ENCODE peak calls at places on chromosomes 2 and 18, in ten cellular contexts. One of them, this sample, is unnamed.

GRCh38 chr18:73151086-73151485 is 283.3 kb upstream of the NETO1 start:
- DNase-seq in NCI-H2081: no peak
- DNase-seq in NCI-H1417: no peak
- DNase-seq in cerebellum: no peak
- DNase-seq in NCI-H1105: no peak
- DNase-seq in body of pancreas: no peak
- DNase-seq in ELR: no peak
- DNase-seq in NCI-H1092: no peak
- DNase-seq in GM23338: no peak
- DNase-seq in NCI-H1930: no peak
- DNase-seq in this sample: no peak

GRCh38 chr2:130391872-130392670 is 36.2 kb downstream of the PTPN18 start:
- DNase-seq in body of pancreas: peak
- DNase-seq in NCI-H1092: no peak
- DNase-seq in NCI-H1930: no peak
- DNase-seq in NCI-H2081: peak
- DNase-seq in cerebellum: peak
- DNase-seq in ELR: peak
- DNase-seq in NCI-H1105: peak
- DNase-seq in NCI-H1417: no peak
- DNase-seq in GM23338: no peak
- DNase-seq in this sample: no peak

GRCh38 chr2:10078001-10078400 is 2.2 kb downstream of the CYS1 start:
- DNase-seq in ELR: no peak
- DNase-seq in NCI-H1092: no peak
- DNase-seq in NCI-H2081: no peak
- DNase-seq in cerebellum: no peak
- DNase-seq in NCI-H1417: no peak
- DNase-seq in NCI-H1930: no peak
- DNase-seq in body of pancreas: no peak
- DNase-seq in NCI-H1105: no peak
- DNase-seq in GM23338: no peak
- DNase-seq in this sample: no peak

GRCh38 chr2:200185575-200186103 is 120.9 kb upstream of the SPATS2L start:
- DNase-seq in NCI-H2081: no peak
- DNase-seq in body of pancreas: no peak
- DNase-seq in GM23338: no peak
- DNase-seq in NCI-H1105: no peak
- DNase-seq in NCI-H1930: no peak
- DNase-seq in NCI-H1092: no peak
- DNase-seq in cerebellum: peak
- DNase-seq in NCI-H1417: no peak
- DNase-seq in ELR: no peak
- DNase-seq in this sample: no peak

GRCh38 chr2:136439277-136439676 is 321.3 kb upstream of the CXCR4 start:
- DNase-seq in cerebellum: no peak
- DNase-seq in ELR: no peak
- DNase-seq in NCI-H1417: no peak
- DNase-seq in NCI-H1105: no peak
- DNase-seq in GM23338: no peak
- DNase-seq in NCI-H1092: no peak
- DNase-seq in NCI-H1930: no peak
- DNase-seq in NCI-H2081: no peak
- DNase-seq in body of pancreas: no peak
- DNase-seq in this sample: no peak

GRCh38 chr2:11539317-11540147 is 5.7 kb downstream of the GREB1 start:
- DNase-seq in NCI-H1930: no peak
- DNase-seq in NCI-H2081: peak
- DNase-seq in body of pancreas: peak
- DNase-seq in NCI-H1417: peak
- DNase-seq in cerebellum: no peak
- DNase-seq in NCI-H1092: peak
- DNase-seq in NCI-H1105: peak
- DNase-seq in GM23338: peak
- DNase-seq in ELR: no peak
- DNase-seq in this sample: peak

GRCh38 chr2:73069041-73069854 is 2.3 kb downstream of the SFXN5 start:
- DNase-seq in body of pancreas: no peak
- DNase-seq in GM23338: no peak
- DNase-seq in NCI-H1092: no peak
- DNase-seq in NCI-H1930: no peak
- DNase-seq in cerebellum: no peak
- DNase-seq in NCI-H1417: no peak
- DNase-seq in NCI-H2081: no peak
- DNase-seq in NCI-H1105: no peak
- DNase-seq in ELR: peak
- DNase-seq in this sample: no peak

GRCh38 chr2:160269803-160270570 is 69.9 kb upstream of the ITGB6 start:
- DNase-seq in GM23338: peak
- DNase-seq in NCI-H1105: peak
- DNase-seq in NCI-H2081: no peak
- DNase-seq in NCI-H1930: peak
- DNase-seq in cerebellum: peak
- DNase-seq in NCI-H1417: peak
- DNase-seq in ELR: peak
- DNase-seq in body of pancreas: peak
- DNase-seq in NCI-H1092: peak
- DNase-seq in this sample: peak

GRCh38 chr18:31498450-31499156 is 626 bp downstream of the DSG2 start:
- DNase-seq in GM23338: peak
- DNase-seq in NCI-H1930: peak
- DNase-seq in cerebellum: no peak
- DNase-seq in NCI-H1417: no peak
- DNase-seq in ELR: no peak
- DNase-seq in body of pancreas: peak
- DNase-seq in NCI-H2081: peak
- DNase-seq in NCI-H1092: no peak
- DNase-seq in NCI-H1105: no peak
- DNase-seq in this sample: no peak

This sample was measured in NCI-H2107.